ENCODE peak calls at places on chromosome 5, in eight cellular contexts. H is naive thymus-derived CD4-positive, alpha-beta T cell; P is retinal pigment epithelial cell; E is breast epithelium; S is adrenal gland; T is A549; Z is choroid plexus epithelial cell; Y is uterus. K is an unnamed sample.

GRCh38 chr5:392431-392988 is 50.5 kb upstream of the EXOC3 start:
- DNase-seq in E (peak), Y (peak), S (no peak), H (peak), T (no peak), Z (peak), P (no peak), K (no peak)

GRCh38 chr5:83562817-83563557 is 91.4 kb downstream of the VCAN start:
- DNase-seq in P (peak), T (no peak), S (no peak), Z (peak), E (no peak), Y (no peak), H (no peak), K (no peak)

GRCh38 chr5:67353500-67353931 is 156.9 kb upstream of the CD180 start:
- DNase-seq in S (no peak), E (no peak), Y (no peak), P (no peak), Z (peak), T (no peak), H (no peak), K (no peak)

GRCh38 chr5:156815988-156816599 is 34.0 kb upstream of the PPP1R2B start:
- DNase-seq in Z (peak), S (peak), Y (no peak), H (no peak), P (no peak), E (no peak), T (peak), K (peak)

GRCh38 chr5:167573274-167574127 is 717.9 kb upstream of the WWC1 start:
- DNase-seq in Z (peak), P (no peak), T (no peak), H (no peak), S (peak), E (no peak), Y (no peak), K (no peak)

GRCh38 chr5:146340260-146341081 is 1.8 kb downstream of the POU4F3 start:
- DNase-seq in Z (peak), Y (peak), H (no peak), T (no peak), E (peak), S (peak), P (peak), K (peak)

GRCh38 chr5:154141686-154142300 is 48.7 kb upstream of the GALNT10 start:
- DNase-seq in Y (no peak), T (no peak), E (no peak), Z (no peak), H (no peak), S (no peak), P (peak), K (no peak)

GRCh38 chr5:180799902-180800801 is 2.5 kb downstream of the MGAT1 start:
- DNase-seq in Z (peak), T (no peak), E (peak), S (no peak), Y (no peak), P (no peak), H (no peak), K (peak)

GRCh38 chr5:132471006-132471907 is 19.3 kb downstream of the IRF1 start:
- DNase-seq in E (no peak), T (no peak), H (peak), S (no peak), Z (no peak), P (no peak), Y (peak), K (no peak)

GRCh38 chr5:84885479-84886258 is 501.0 kb upstream of the EDIL3 start:
- DNase-seq in S (peak), Z (peak), E (no peak), H (no peak), T (no peak), Y (peak), P (no peak), K (no peak)

GRCh38 chr5:43078956-43079355 is 38.8 kb upstream of the ANXA2R start:
- DNase-seq in Y (no peak), T (no peak), S (no peak), Z (peak), H (no peak), E (no peak), P (peak), K (no peak)

GRCh38 chr5:133429046-133429445 is 183.3 kb downstream of the FSTL4 start:
- DNase-seq in H (no peak), Z (no peak), E (no peak), T (no peak), Y (no peak), S (no peak), P (no peak), K (no peak)

GRCh38 chr5:30502277-30502676 is 691.2 kb upstream of the CDH6 start:
- DNase-seq in P (no peak), T (no peak), Y (no peak), S (no peak), H (no peak), Z (peak), E (no peak), K (no peak)

GRCh38 chr5:44332360-44332971 is 56.8 kb downstream of the FGF10 start:
- DNase-seq in S (no peak), E (no peak), Y (no peak), P (peak), H (no peak), Z (peak), T (peak), K (peak)

GRCh38 chr5:149646564-149646963 is 65.3 kb downstream of the ARHGEF37 start:
- DNase-seq in E (no peak), S (no peak), Y (no peak), P (no peak), Z (peak), T (no peak), H (peak), K (no peak)

GRCh38 chr5:88984040-88984439 is 101.1 kb upstream of the MEF2C start:
- DNase-seq in P (no peak), E (no peak), H (no peak), T (no peak), S (no peak), Y (no peak), Z (no peak), K (no peak)

GRCh38 chr5:151213803-151214613 is 9.9 kb downstream of the CCDC69 start:
- DNase-seq in T (no peak), Z (peak), Y (peak), S (peak), P (no peak), H (peak), E (peak), K (no peak)

GRCh38 chr5:120124031-120124430 is 340.1 kb upstream of the PRR16 start:
- DNase-seq in P (no peak), Y (no peak), E (no peak), Z (no peak), S (no peak), H (no peak), T (no peak), K (no peak)

GRCh38 chr5:37088041-37088440 is 161.1 kb downstream of the CPLANE1 start:
- DNase-seq in E (no peak), H (no peak), P (no peak), T (no peak), Z (no peak), Y (no peak), S (no peak), K (no peak)

GRCh38 chr5:106415541-106415940 is 1255.2 kb downstream of the EFNA5 start:
- DNase-seq in P (peak), E (no peak), S (no peak), T (no peak), H (no peak), Z (peak), Y (no peak), K (peak)

GRCh38 chr5:54988817-54989216 is 3.4 kb upstream of the ESM1 start:
- DNase-seq in T (no peak), Z (no peak), P (no peak), H (no peak), S (no peak), E (no peak), Y (no peak), K (no peak)

GRCh38 chr5:121292664-121293063 is 559.0 kb upstream of the FTMT start:
- DNase-seq in T (no peak), H (no peak), Y (no peak), E (no peak), P (no peak), Z (no peak), S (no peak), K (no peak)

GRCh38 chr5:135246605-135246922 is 152.5 kb downstream of the MACROH2A1 start:
- DNase-seq in H (no peak), E (peak), P (no peak), Y (no peak), S (no peak), T (no peak), Z (no peak), K (no peak)
- H3K4me3 ChIP-seq in H (no peak), E (no peak), P (no peak), Y (no peak), S (no peak), T (peak), Z (no peak), K (no peak)

GRCh38 chr5:159772698-159773061 is 143.6 kb upstream of the ADRA1B start:
- DNase-seq in T (no peak), E (no peak), Y (no peak), S (no peak), H (no peak), P (no peak), Z (no peak), K (no peak)
- H3K4me3 ChIP-seq in T (peak), E (peak), Y (peak), S (no peak), H (no peak), P (peak), Z (no peak), K (peak)

GRCh38 chr5:35409361-35409760 is 179.1 kb upstream of the PRLR start:
- DNase-seq in P (no peak), T (no peak), S (no peak), Y (no peak), Z (no peak), E (no peak), H (no peak), K (no peak)
- H3K4me3 ChIP-seq in P (no peak), T (no peak), S (no peak), Y (no peak), Z (no peak), E (no peak), H (no peak), K (no peak)

GRCh38 chr5:72160299-72160698 is 53.0 kb downstream of the MAP1B start:
- DNase-seq in S (no peak), H (no peak), Z (peak), T (no peak), P (no peak), Y (no peak), E (no peak), K (no peak)

GRCh38 chr5:72161951-72162350 is 54.7 kb downstream of the MAP1B start:
- DNase-seq in Z (no peak), E (no peak), T (no peak), H (no peak), S (no peak), Y (no peak), P (no peak), K (no peak)

GRCh38 chr5:72163349-72163983 is 56.2 kb downstream of the MAP1B start:
- DNase-seq in T (no peak), S (no peak), E (no peak), Z (no peak), P (no peak), Y (no peak), H (no peak), K (no peak)

GRCh38 chr5:72159501-72159911 is 52.2 kb downstream of the MAP1B start:
- DNase-seq in H (no peak), Y (no peak), S (no peak), P (no peak), T (no peak), Z (no peak), E (no peak), K (no peak)

GRCh38 chr5:72160959-72161358 is 53.7 kb downstream of the MAP1B start:
- DNase-seq in Y (no peak), S (no peak), P (no peak), E (no peak), T (no peak), H (no peak), Z (no peak), K (no peak)
- H3K4me3 ChIP-seq in Y (no peak), S (no peak), P (no peak), E (no peak), T (no peak), H (no peak), Z (no peak), K (no peak)

GRCh38 chr5:104088876-104089778 is 526.5 kb upstream of the NUDT12 start:
- DNase-seq in E (no peak), Y (no peak), S (no peak), H (no peak), P (no peak), T (no peak), Z (peak), K (peak)
- H3K4me3 ChIP-seq in E (no peak), Y (no peak), S (no peak), H (no peak), P (no peak), T (no peak), Z (no peak), K (no peak)

GRCh38 chr5:169301386-169301930 is 519 bp upstream of the SLIT3 start:
- DNase-seq in H (no peak), T (no peak), S (peak), Y (no peak), Z (no peak), E (no peak), P (no peak), K (no peak)

GRCh38 chr5:169298193-169298592 is 2.7 kb downstream of the SLIT3 start:
- DNase-seq in Z (no peak), S (no peak), P (no peak), E (no peak), H (no peak), Y (no peak), T (no peak), K (no peak)

GRCh38 chr5:169299651-169300467 is 1.1 kb downstream of the SLIT3 start:
- DNase-seq in P (no peak), H (no peak), Z (no peak), Y (no peak), E (no peak), T (peak), S (no peak), K (no peak)

GRCh38 chr5:169300468-169301385 is at the start of gene SLIT3:
- DNase-seq in Z (peak), P (peak), S (peak), H (no peak), E (peak), T (peak), Y (peak), K (peak)

DNA sequence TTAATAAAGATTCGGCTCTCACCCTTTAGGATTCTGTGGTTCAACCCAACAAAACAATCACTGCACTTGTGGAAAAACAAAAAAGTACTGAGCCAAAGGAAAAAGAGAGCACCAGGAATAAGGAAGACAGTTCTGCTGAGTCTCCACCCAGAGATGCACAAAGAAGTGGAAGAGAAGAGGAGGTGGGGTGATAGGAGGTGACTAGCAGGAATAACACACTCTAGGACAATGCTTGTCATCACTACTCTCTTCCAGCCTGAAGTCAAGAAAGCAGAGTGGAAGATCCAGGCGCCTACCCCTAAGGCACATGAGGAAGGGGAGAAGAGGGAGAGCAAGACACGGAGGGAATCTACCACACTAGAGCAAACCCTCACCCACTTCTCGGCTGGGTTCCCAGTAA is 1.8 kb downstream of the SLIT3 start:
- DNase-seq in T (peak), E (no peak), H (no peak), Z (no peak), S (no peak), Y (no peak), P (no peak), K (no peak)
- H3K4me3 ChIP-seq in T (peak), E (peak), H (no peak), Z (no peak), S (no peak), Y (peak), P (peak), K (peak)

GRCh38 chr5:122366501-122366900 is 54.5 kb downstream of the SNCAIP start:
- DNase-seq in T (no peak), S (no peak), E (no peak), Y (no peak), H (no peak), P (no peak), Z (peak), K (no peak)

GRCh38 chr5:122358382-122358990 is 46.4 kb downstream of the SNCAIP start:
- DNase-seq in P (peak), E (no peak), S (no peak), H (no peak), Y (no peak), Z (no peak), T (no peak), K (no peak)

GRCh38 chr5:122362361-122362760 is 50.3 kb downstream of the SNCAIP start:
- DNase-seq in S (no peak), E (no peak), P (peak), T (no peak), Y (no peak), H (no peak), Z (peak), K (no peak)

GRCh38 chr5:122367445-122367844 is 55.4 kb downstream of the SNCAIP start:
- DNase-seq in T (no peak), Z (no peak), E (no peak), Y (no peak), P (no peak), H (no peak), S (no peak), K (no peak)

GRCh38 chr5:122363623-122364022 is 51.6 kb downstream of the SNCAIP start:
- DNase-seq in E (no peak), S (no peak), P (no peak), T (no peak), Y (no peak), Z (no peak), H (no peak), K (no peak)
- H3K4me3 ChIP-seq in E (no peak), S (no peak), P (no peak), T (no peak), Y (no peak), Z (no peak), H (no peak), K (no peak)

DNA sequence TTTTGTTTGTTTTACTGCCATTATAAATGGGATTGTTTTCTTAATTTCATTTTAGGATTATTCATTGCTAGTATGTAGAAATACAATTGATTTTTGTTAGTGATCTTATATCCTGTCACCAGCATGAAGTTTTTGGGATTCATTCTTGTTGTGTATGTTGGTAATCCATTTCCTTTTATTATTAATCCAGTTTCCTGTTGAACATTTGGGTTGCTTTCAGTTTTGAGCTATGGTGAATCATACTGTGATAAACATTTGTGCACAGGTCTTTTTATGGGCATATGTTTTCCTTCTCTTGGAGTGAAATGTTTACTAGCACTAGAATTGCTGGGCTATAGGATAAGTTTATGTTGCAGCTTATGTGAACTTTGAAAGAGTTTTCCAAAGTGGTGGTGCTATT is 69.6 kb downstream of the MAN2A1 start:
- DNase-seq in P (no peak), E (no peak), S (no peak), T (no peak), Y (no peak), H (no peak), Z (peak), K (no peak)
- H3K4me3 ChIP-seq in P (no peak), E (no peak), S (no peak), T (no peak), Y (no peak), H (no peak), Z (no peak), K (no peak)

K was measured in AG09309.